ENCODE peak calls at places on chromosomes 12 and 14, in ten cellular contexts. F, J, M, I, G, S, V, P, T and Z are unnamed samples.

GRCh38 chr14:73763396-73763795 is 49.2 kb upstream of the PNMA1 start:
- DNase-seq in F (no peak), J (no peak), M (no peak), I (no peak), G (no peak), S (no peak), V (no peak), P (peak), T (no peak), Z (no peak)

GRCh38 chr14:60651936-60652673 is 2.8 kb upstream of the SIX1 start:
- DNase-seq in F (peak), J (no peak), M (no peak), I (peak), G (no peak), S (no peak), V (no peak), P (peak), T (peak), Z (peak)

GRCh38 chr12:57616383-57617101 is 5.3 kb downstream of the ARHGEF25 start:
- DNase-seq in F (no peak), J (no peak), M (no peak), I (peak), G (peak), S (no peak), V (peak), P (no peak), T (no peak), Z (no peak)

GRCh38 chr12:108637222-108637621 is 3.5 kb upstream of the SELPLG start:
- DNase-seq in F (no peak), J (no peak), M (no peak), I (no peak), G (no peak), S (no peak), V (no peak), P (no peak), T (no peak), Z (no peak)

GRCh38 chr14:104425763-104426691 is 153.5 kb upstream of the C14orf180 start:
- DNase-seq in F (no peak), J (no peak), M (no peak), I (no peak), G (no peak), S (no peak), V (no peak), P (no peak), T (no peak), Z (no peak)

GRCh38 chr12:131101703-131102492 is 148.2 kb downstream of the ADGRD1 start:
- DNase-seq in F (peak), J (no peak), M (no peak), I (no peak), G (no peak), S (no peak), V (no peak), P (no peak), T (no peak), Z (no peak)

GRCh38 chr12:113445544-113446176 is 23.5 kb downstream of the SDSL start:
- DNase-seq in F (no peak), J (no peak), M (no peak), I (no peak), G (no peak), S (no peak), V (no peak), P (no peak), T (no peak), Z (no peak)

GRCh38 chr14:95157987-95158712 is 821 bp upstream of the DICER1 start:
- DNase-seq in F (peak), J (no peak), M (no peak), I (no peak), G (no peak), S (no peak), V (no peak), P (no peak), T (no peak), Z (no peak)

GRCh38 chr12:53476769-53477209 is 22.5 kb downstream of the MAP3K12 start:
- DNase-seq in F (no peak), J (no peak), M (no peak), I (no peak), G (no peak), S (no peak), V (no peak), P (no peak), T (no peak), Z (no peak)

GRCh38 chr14:93954900-93955891 is 21.2 kb downstream of the ASB2 start:
- DNase-seq in F (peak), J (no peak), M (no peak), I (no peak), G (no peak), S (no peak), V (no peak), P (no peak), T (no peak), Z (no peak)

GRCh38 chr12:29088611-29089219 is 60.4 kb upstream of the FAR2 start:
- DNase-seq in F (no peak), J (no peak), M (no peak), I (peak), G (peak), S (no peak), V (peak), P (no peak), T (no peak), Z (no peak)

GRCh38 chr12:77072833-77073495 is 7.6 kb upstream of the E2F7 start:
- DNase-seq in F (no peak), J (no peak), M (no peak), I (no peak), G (no peak), S (no peak), V (no peak), P (no peak), T (no peak), Z (no peak)

GRCh38 chr14:101235042-101235871 is 326.0 kb upstream of the DIO3 start:
- DNase-seq in F (peak), J (peak), M (peak), I (peak), G (peak), S (peak), V (peak), P (no peak), T (peak), Z (peak)

GRCh38 chr12:15599266-15600037 is 189.7 kb downstream of the EPS8 start:
- DNase-seq in F (no peak), J (peak), M (peak), I (peak), G (peak), S (no peak), V (peak), P (no peak), T (no peak), Z (no peak)

GRCh38 chr14:69008411-69008810 is 29.3 kb upstream of the ACTN1 start:
- DNase-seq in F (no peak), J (no peak), M (no peak), I (peak), G (no peak), S (no peak), V (no peak), P (no peak), T (no peak), Z (no peak)

GRCh38 chr12:44930972-44931600 is 55.0 kb upstream of the NELL2 start:
- DNase-seq in F (peak), J (no peak), M (no peak), I (peak), G (peak), S (no peak), V (peak), P (no peak), T (peak), Z (no peak)

GRCh38 chr12:45839917-45840316 is 110.4 kb downstream of the ARID2 start:
- DNase-seq in F (no peak), J (no peak), M (no peak), I (no peak), G (no peak), S (no peak), V (no peak), P (no peak), T (no peak), Z (no peak)

GRCh38 chr12:25236626-25237025 is 14.1 kb downstream of the KRAS start:
- DNase-seq in F (no peak), J (no peak), M (no peak), I (peak), G (no peak), S (no peak), V (no peak), P (no peak), T (no peak), Z (no peak)

GRCh38 chr12:96053476-96054261 is 18.3 kb upstream of the LTA4H start:
- DNase-seq in F (no peak), J (no peak), M (no peak), I (no peak), G (no peak), S (no peak), V (no peak), P (no peak), T (no peak), Z (no peak)

GRCh38 chr14:105055736-105056302 is 9.4 kb downstream of the GPR132 start:
- DNase-seq in F (no peak), J (no peak), M (no peak), I (no peak), G (no peak), S (no peak), V (no peak), P (no peak), T (no peak), Z (no peak)

GRCh38 chr14:96989293-96989692 is 192.1 kb downstream of the VRK1 start:
- DNase-seq in F (no peak), J (no peak), M (no peak), I (no peak), G (no peak), S (no peak), V (no peak), P (no peak), T (no peak), Z (no peak)

GRCh38 chr12:89433634-89434033 is 81.3 kb upstream of the DUSP6 start:
- DNase-seq in F (no peak), J (no peak), M (no peak), I (peak), G (no peak), S (no peak), V (no peak), P (no peak), T (no peak), Z (no peak)

GRCh38 chr12:95131589-95132335 is 58.3 kb upstream of the NR2C1 start:
- DNase-seq in F (no peak), J (no peak), M (peak), I (no peak), G (no peak), S (no peak), V (no peak), P (no peak), T (no peak), Z (no peak)

GRCh38 chr12:121334513-121335343 is 17.5 kb downstream of the ANAPC5 start:
- DNase-seq in F (peak), J (peak), M (peak), I (peak), G (peak), S (no peak), V (peak), P (peak), T (peak), Z (no peak)

GRCh38 chr14:97159124-97159523 is 361.9 kb downstream of the VRK1 start:
- DNase-seq in F (no peak), J (no peak), M (no peak), I (no peak), G (no peak), S (no peak), V (no peak), P (no peak), T (no peak), Z (no peak)

GRCh38 chr14:105844810-105845724 is 318.7 kb downstream of the TMEM121 start:
- DNase-seq in F (no peak), J (peak), M (no peak), I (no peak), G (no peak), S (no peak), V (no peak), P (no peak), T (no peak), Z (no peak)

GRCh38 chr12:76720068-76720467 is 43.8 kb upstream of the ZDHHC17 start:
- DNase-seq in F (no peak), J (no peak), M (no peak), I (peak), G (no peak), S (no peak), V (peak), P (no peak), T (no peak), Z (no peak)

GRCh38 chr12:75661927-75662326 is 150.5 kb upstream of the KRR1 start:
- DNase-seq in F (no peak), J (no peak), M (no peak), I (peak), G (no peak), S (no peak), V (no peak), P (no peak), T (no peak), Z (no peak)

GRCh38 chr12:130829391-130830245 is 9.4 kb downstream of the STX2 start:
- DNase-seq in F (no peak), J (no peak), M (no peak), I (no peak), G (no peak), S (no peak), V (no peak), P (no peak), T (no peak), Z (no peak)

GRCh38 chr14:86865934-86866333 is 1127.0 kb downstream of the GALC start:
- DNase-seq in F (no peak), J (no peak), M (no peak), I (no peak), G (no peak), S (no peak), V (no peak), P (no peak), T (no peak), Z (no peak)

GRCh38 chr12:126752021-126752420 is 1514.9 kb upstream of the TMEM132C start:
- DNase-seq in F (no peak), J (no peak), M (no peak), I (no peak), G (no peak), S (no peak), V (no peak), P (no peak), T (no peak), Z (no peak)

GRCh38 chr12:59600174-59600573 is 4.3 kb downstream of the SLC16A7 start:
- DNase-seq in F (no peak), J (no peak), M (no peak), I (peak), G (no peak), S (no peak), V (no peak), P (no peak), T (no peak), Z (no peak)

GRCh38 chr12:59596232-59597143 is 659 bp downstream of the SLC16A7 start:
- DNase-seq in F (peak), J (peak), M (peak), I (peak), G (peak), S (peak), V (peak), P (peak), T (peak), Z (peak)

GRCh38 chr12:59595097-59595496 is 732 bp upstream of the SLC16A7 start:
- DNase-seq in F (peak), J (no peak), M (no peak), I (no peak), G (no peak), S (no peak), V (peak), P (no peak), T (no peak), Z (no peak)

DNA sequence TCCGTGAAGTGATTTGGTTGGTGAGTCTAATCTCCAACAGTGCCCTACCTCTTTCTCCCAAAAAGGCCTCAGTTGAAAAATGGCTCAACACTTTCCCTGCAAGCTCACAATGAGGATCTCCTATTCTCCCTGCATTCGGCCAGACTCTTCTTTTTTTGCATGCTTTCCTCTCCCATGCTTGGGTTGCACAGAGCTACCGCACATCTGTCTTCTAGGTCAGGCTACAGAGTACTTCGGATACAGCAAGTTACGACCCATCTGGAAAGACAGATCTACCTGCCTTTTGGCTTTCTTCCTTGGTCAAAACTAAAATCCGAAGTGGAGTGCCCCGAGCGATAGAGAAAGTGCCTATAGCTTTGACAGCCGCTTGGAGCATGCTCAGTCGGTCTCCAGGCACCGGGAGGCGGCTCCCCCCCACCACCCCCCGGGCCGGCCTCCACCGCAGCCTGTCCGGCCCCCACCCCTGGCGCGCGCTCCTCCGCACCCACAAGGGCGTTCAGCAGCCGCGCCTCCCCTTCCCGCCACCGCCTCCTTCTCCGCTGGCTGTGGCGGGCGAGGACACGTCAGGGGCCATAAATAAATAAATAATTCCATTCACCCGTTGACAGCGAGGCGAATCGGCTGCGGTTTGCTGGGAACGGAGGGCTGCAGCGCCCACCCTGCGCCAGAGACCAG is at the start of gene SLC16A7:
- DNase-seq in F (peak), J (peak), M (peak), I (peak), G (peak), S (peak), V (peak), P (peak), T (peak), Z (peak)
- TF ChIP-seq CTCF in F (no peak), J (no peak), M (no peak), I (no peak), G (no peak), S (peak), V (no peak), P (no peak), T (no peak), Z (no peak)

GRCh38 chr14:77151918-77152588 is 10.5 kb upstream of the ZDHHC22 start:
- DNase-seq in F (peak), J (no peak), M (no peak), I (peak), G (peak), S (no peak), V (peak), P (no peak), T (no peak), Z (no peak)
- TF ChIP-seq CTCF in F (no peak), J (no peak), M (no peak), I (peak), G (peak), S (peak), V (peak), P (no peak), T (no peak), Z (no peak)

DNA sequence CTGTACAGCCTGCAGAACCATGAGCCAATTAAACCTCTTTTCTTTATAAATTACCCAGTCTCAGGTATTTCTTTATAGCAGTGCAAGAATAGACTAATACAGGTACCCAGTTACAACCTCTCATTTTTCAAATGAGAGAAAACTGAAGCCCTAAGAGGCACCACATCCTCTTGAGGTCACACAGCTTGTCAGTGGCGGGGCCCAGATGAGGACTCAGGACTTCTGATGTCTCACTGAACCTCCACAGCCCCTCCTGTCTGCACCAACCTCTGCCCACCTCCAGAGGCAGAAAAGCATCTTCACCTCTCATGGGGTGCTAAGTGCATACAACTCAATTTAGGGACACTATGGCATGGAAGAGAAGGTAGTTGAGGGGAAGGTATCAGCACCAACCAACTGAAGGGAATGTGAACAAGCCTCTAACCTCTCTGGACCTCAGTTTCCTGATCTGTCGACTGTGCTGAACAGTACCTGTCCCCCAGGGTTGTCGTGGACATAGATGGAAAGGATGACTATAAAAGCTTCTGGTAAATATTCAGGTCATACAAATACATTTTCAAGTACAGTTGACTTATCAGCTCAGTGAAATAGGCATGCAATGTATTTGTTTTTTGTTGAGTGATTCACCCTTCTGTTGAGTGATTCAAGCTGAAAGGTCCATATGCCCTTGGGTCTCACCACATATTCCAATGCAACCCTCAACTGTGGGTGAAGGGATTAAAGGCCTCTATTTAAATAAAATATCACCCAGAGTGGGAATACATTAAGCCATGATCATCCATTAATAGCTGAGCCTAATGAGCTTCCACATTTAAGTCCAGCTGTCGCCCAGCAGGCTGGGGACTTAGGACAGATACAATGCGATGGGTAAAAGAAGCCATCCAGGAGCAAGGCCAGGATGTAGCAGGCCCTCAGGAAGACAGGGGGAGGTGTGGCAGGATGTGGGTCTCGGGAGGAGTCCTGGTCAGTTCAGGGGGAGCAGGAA is 120.4 kb downstream of the CRACR2A start:
- DNase-seq in F (no peak), J (no peak), M (no peak), I (no peak), G (no peak), S (no peak), V (peak), P (no peak), T (no peak), Z (peak)
- TF ChIP-seq CTCF in F (no peak), J (no peak), M (no peak), I (no peak), G (no peak), S (no peak), V (no peak), P (no peak), T (no peak), Z (no peak)

DNA sequence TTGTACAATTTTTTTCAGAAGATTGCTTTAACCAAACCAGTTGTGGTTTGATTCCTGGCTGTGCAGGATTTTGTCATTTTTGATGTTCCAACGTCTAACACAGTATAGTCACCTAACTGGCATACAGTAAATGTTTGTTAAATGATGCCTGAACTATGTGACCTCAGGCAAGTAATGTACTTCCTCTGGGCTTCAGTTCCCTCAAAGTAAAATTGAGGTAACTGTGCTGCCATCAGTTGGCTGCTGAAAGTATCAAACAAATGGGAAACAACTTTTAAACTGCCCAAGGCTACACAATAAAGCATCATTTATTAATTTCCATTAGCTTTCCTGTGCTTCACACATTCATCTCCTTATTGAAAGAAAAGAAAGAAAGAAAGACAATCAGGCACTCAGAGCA is 4.3 kb downstream of the TM7SF3 start:
- DNase-seq in F (peak), J (no peak), M (no peak), I (no peak), G (no peak), S (no peak), V (peak), P (no peak), T (no peak), Z (no peak)
- TF ChIP-seq CTCF in F (no peak), J (no peak), M (no peak), I (no peak), G (no peak), S (no peak), V (no peak), P (no peak), T (no peak), Z (no peak)

GRCh38 chr14:90785474-90785873 is 30.8 kb downstream of the TTC7B start:
- DNase-seq in F (no peak), J (no peak), M (peak), I (no peak), G (no peak), S (no peak), V (no peak), P (no peak), T (no peak), Z (no peak)
- TF ChIP-seq CTCF in F (no peak), J (peak), M (no peak), I (peak), G (no peak), S (no peak), V (no peak), P (no peak), T (no peak), Z (no peak)